ENCODE peak calls at places on chromosome 20, in eight cellular contexts. U, Z, K, Q, X, H, L and M are unnamed samples.
A peak's percentile ranks its signal among the peaks of the same experiment; 100 is the strongest.

GRCh38 chr20:22575087-22575721 is 9.2 kb downstream of the FOXA2 start:
- DNase-seq in U (no peak), Z (no peak), K (no peak), Q (no peak), X (no peak), H (no peak), L (no peak), M (no peak)

GRCh38 chr20:41287327-41287726 is 30.2 kb downstream of the ZHX3 start:
- DNase-seq in U (peak; percentile 80), Z (no peak), K (peak; percentile 95), Q (no peak), X (no peak), H (no peak), L (peak; percentile 82), M (peak; percentile 77)

GRCh38 chr20:10864076-10864672 is 190.4 kb upstream of the JAG1 start:
- DNase-seq in U (no peak), Z (no peak), K (peak; percentile 51), Q (peak; percentile 25), X (no peak), H (no peak), L (peak; percentile 12), M (no peak)

GRCh38 chr20:14332796-14333345 is 4.5 kb downstream of the FLRT3 start:
- DNase-seq in U (no peak), Z (no peak), K (no peak), Q (no peak), X (no peak), H (no peak), L (no peak), M (no peak)

GRCh38 chr20:44725852-44726251 is 10.7 kb downstream of the CCN5 start:
- DNase-seq in U (no peak), Z (no peak), K (no peak), Q (no peak), X (no peak), H (no peak), L (no peak), M (no peak)

GRCh38 chr20:33411711-33412483 is 10.6 kb upstream of the CDK5RAP1 start:
- DNase-seq in U (no peak), Z (no peak), K (no peak), Q (no peak), X (no peak), H (no peak), L (no peak), M (no peak)

GRCh38 chr20:63941282-63942060 is 14.7 kb downstream of the UCKL1 start:
- DNase-seq in U (no peak), Z (peak; percentile 76), K (no peak), Q (peak; percentile 61), X (peak; percentile 70), H (no peak), L (no peak), M (no peak)

GRCh38 chr20:41048475-41049242 is 20.0 kb downstream of the TOP1 start:
- DNase-seq in U (peak; percentile 19), Z (no peak), K (no peak), Q (no peak), X (no peak), H (no peak), L (no peak), M (no peak)

GRCh38 chr20:11585752-11586352 is 331.8 kb upstream of the BTBD3 start:
- DNase-seq in U (peak; percentile 26), Z (no peak), K (peak; percentile 5), Q (no peak), X (no peak), H (no peak), L (peak; percentile 7), M (no peak)

GRCh38 chr20:44616604-44616964 is 34.2 kb downstream of the PKIG start:
- DNase-seq in U (no peak), Z (no peak), K (no peak), Q (peak; percentile 68), X (peak; percentile 64), H (no peak), L (no peak), M (no peak)

GRCh38 chr20:44641305-44641704 is 10.2 kb downstream of the ADA start:
- DNase-seq in U (no peak), Z (no peak), K (no peak), Q (no peak), X (no peak), H (no peak), L (no peak), M (no peak)

GRCh38 chr20:12207875-12208274 is 290.2 kb downstream of the BTBD3 start:
- DNase-seq in U (peak; percentile 41), Z (no peak), K (peak; percentile 18), Q (no peak), X (no peak), H (no peak), L (peak; percentile 31), M (no peak)

GRCh38 chr20:19628570-19629134 is 129.4 kb upstream of the RIN2 start:
- DNase-seq in U (peak; percentile 64), Z (no peak), K (peak; percentile 40), Q (no peak), X (no peak), H (no peak), L (peak; percentile 76), M (peak; percentile 19)

DNA sequence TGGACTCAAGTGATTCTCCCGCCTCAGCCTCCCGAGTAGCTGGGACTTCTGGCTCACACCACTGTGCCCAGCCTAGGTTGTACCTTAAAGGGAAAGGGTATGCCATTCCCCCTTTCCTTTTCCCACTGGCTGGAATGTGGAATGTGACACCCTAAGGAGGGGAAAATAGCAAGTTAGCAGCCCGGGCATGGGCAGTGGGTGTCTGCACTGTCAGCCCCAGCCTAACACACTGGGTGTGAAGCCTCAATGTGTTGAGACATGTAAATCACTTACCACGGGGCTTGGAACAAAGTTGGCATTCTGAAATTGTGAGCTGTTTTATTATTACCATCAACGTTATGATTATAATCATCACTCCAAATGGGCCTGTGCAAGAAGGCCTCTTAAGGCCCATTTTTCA is 80.8 kb upstream of the PTPN1 start:
- DNase-seq in U (no peak), Z (no peak), K (no peak), Q (no peak), X (no peak), H (no peak), L (no peak), M (no peak)
- H3K4me3 ChIP-seq in U (no peak overlapping the region), Z (no peak overlapping the region), K (no peak overlapping the region), Q (no peak overlapping the region), X (no peak overlapping the region), H (no peak overlapping the region), L (no peak overlapping the region), M (no peak overlapping the region)

GRCh38 chr20:4082406-4083102 is 67.2 kb upstream of the RNF24 start:
- DNase-seq in U (peak; percentile 80), Z (peak; percentile 31), K (peak; percentile 83), Q (peak; percentile 35), X (no peak), H (no peak), L (peak; percentile 67), M (no peak)
- H3K4me3 ChIP-seq in U (no peak overlapping the region), Z (peak overlapping the region; percentile 36), K (no peak overlapping the region), Q (no peak overlapping the region), X (no peak overlapping the region), H (no peak overlapping the region), L (peak overlapping the region; percentile 18), M (no peak overlapping the region)

GRCh38 chr20:26205350-26205749 is 508.7 kb upstream of the ZNF337 start:
- DNase-seq in U (no peak), Z (no peak), K (no peak), Q (no peak), X (no peak), H (no peak), L (no peak), M (no peak)

GRCh38 chr20:26207237-26207966 is 510.7 kb upstream of the ZNF337 start:
- DNase-seq in U (no peak), Z (no peak), K (no peak), Q (no peak), X (no peak), H (no peak), L (no peak), M (no peak)

GRCh38 chr20:26208296-26209091 is 511.8 kb upstream of the ZNF337 start:
- DNase-seq in U (no peak), Z (no peak), K (peak; percentile 10), Q (no peak), X (peak; percentile 12), H (no peak), L (no peak), M (no peak)

GRCh38 chr20:26214991-26215390 is 518.3 kb upstream of the ZNF337 start:
- DNase-seq in U (no peak), Z (no peak), K (no peak), Q (no peak), X (no peak), H (no peak), L (no peak), M (no peak)

DNA sequence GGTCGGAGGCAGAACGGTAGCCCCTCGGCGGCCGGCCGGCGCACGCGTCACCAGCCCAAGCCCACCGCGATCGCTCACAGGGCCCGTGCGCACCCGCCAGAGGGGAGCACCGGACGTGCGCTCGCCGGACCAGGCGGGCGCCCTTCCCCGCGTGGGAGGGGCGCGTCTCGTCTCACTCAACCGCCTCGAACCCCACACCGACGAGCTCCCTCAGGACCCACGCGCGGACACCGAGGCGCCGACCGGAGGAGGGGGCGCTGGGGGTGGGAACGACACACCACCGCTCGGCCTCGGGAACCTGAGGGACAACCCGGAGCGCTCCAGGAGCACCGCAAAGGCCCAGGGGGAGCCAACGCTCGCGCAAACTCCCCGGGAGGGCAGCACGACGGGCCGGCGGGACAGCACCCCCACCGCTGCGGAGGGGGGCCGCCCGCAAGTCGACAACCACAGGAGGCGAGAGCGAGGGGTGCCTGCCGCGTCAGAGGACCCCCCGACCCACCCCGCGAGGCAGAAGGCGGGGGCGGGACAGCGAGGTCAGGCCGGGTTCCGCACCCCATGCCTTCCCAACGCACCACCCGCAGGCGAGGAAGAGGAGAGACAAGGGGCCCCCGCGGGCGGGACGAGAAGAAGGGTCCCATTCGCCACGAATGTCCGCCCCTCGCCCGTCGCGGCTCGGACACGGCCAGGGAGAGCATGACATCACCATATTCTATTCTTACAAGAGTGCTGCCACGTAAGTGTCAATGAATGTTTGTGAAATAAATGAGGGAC is 512.7 kb upstream of the ZNF337 start:
- DNase-seq in U (no peak), Z (no peak), K (peak; percentile 28), Q (no peak), X (peak; percentile 7), H (no peak), L (no peak), M (no peak)
- H3K4me3 ChIP-seq in U (no peak overlapping the region), Z (peak overlapping the region; percentile 46), K (no peak overlapping the region), Q (peak overlapping the region; percentile 56), X (no peak overlapping the region), H (no peak overlapping the region), L (peak overlapping the region; percentile 38), M (peak overlapping the region; percentile 26)

GRCh38 chr20:48212806-48213509 is 427.7 kb upstream of the SULF2 start:
- DNase-seq in U (no peak), Z (no peak), K (no peak), Q (no peak), X (no peak), H (no peak), L (no peak), M (no peak)

GRCh38 chr20:48217191-48217590 is 431.9 kb upstream of the SULF2 start:
- DNase-seq in U (no peak), Z (no peak), K (no peak), Q (no peak), X (no peak), H (no peak), L (no peak), M (no peak)

GRCh38 chr20:48211847-48212246 is 426.6 kb upstream of the SULF2 start:
- DNase-seq in U (no peak), Z (no peak), K (no peak), Q (no peak), X (no peak), H (no peak), L (no peak), M (no peak)

GRCh38 chr20:48215536-48215935 is 430.3 kb upstream of the SULF2 start:
- DNase-seq in U (no peak), Z (no peak), K (no peak), Q (no peak), X (no peak), H (no peak), L (no peak), M (no peak)

GRCh38 chr20:48214601-48215000 is 429.3 kb upstream of the SULF2 start:
- DNase-seq in U (no peak), Z (no peak), K (no peak), Q (no peak), X (no peak), H (no peak), L (no peak), M (no peak)
- H3K4me3 ChIP-seq in U (no peak overlapping the region), Z (no peak overlapping the region), K (no peak overlapping the region), Q (no peak overlapping the region), X (no peak overlapping the region), H (no peak overlapping the region), L (no peak overlapping the region), M (no peak overlapping the region)